ENCODE peak calls at places on chromosome 7, in ten cellular contexts. C is GM03348; S is ELR; A is NCI-H446; P is activated naive CD8-positive, alpha-beta T cell treated with anti-CD3 and anti-CD28 coated beads, Interleukin-2, amount 10 ng/mL, durations not matched to agents 7 days and 5 days; R is stimulated activated CD4-positive, alpha-beta T cell treated with anti-CD3 and anti-CD28 coated beads, TNF-alpha, amount 100 ng/mL, for 24 hours; V is vagina; J is GM12865; W is left ventricle myocardium inferior; U is amygdala. E is an unnamed sample.

GRCh38 chr7:143417734-143418378 is 9.2 kb upstream of the EPHA1 start:
- DNase-seq in C (no peak), S (peak; percentile 42), A (no peak), P (no peak), R (no peak), V (no peak), J (no peak), W (no peak), U (no peak), E (no peak)

GRCh38 chr7:131111081-131111576 is 216.5 kb upstream of the MKLN1 start:
- DNase-seq in C (peak; percentile 64), S (peak; percentile 84), A (no peak), P (no peak), R (no peak), V (no peak), J (peak; percentile 47), W (no peak), U (peak; percentile 46), E (no peak)

GRCh38 chr7:66640802-66641525 is 12.3 kb downstream of the KCTD7 start:
- DNase-seq in C (no peak), S (no peak), A (no peak), P (no peak), R (no peak), V (no peak), J (no peak), W (no peak), U (no peak), E (no peak)

GRCh38 chr7:22853138-22853537 is 30.5 kb upstream of the TOMM7 start:
- DNase-seq in C (no peak), S (no peak), A (no peak), P (no peak), R (no peak), V (no peak), J (no peak), W (no peak), U (no peak), E (no peak)

GRCh38 chr7:98191668-98192431 is 19.4 kb upstream of the BHLHA15 start:
- DNase-seq in C (no peak), S (no peak), A (no peak), P (no peak), R (no peak), V (no peak), J (no peak), W (no peak), U (no peak), E (no peak)

GRCh38 chr7:4904346-4904745 is 20.8 kb upstream of the RADIL start:
- DNase-seq in C (peak; percentile 0), S (no peak), A (no peak), P (no peak), R (no peak), V (no peak), J (no peak), W (no peak), U (no peak), E (no peak)

GRCh38 chr7:1523208-1523607 is 7.3 kb upstream of the MAFK start:
- DNase-seq in C (no peak), S (no peak), A (no peak), P (no peak), R (no peak), V (no peak), J (no peak), W (no peak), U (no peak), E (no peak)

GRCh38 chr7:96236198-96237039 is 85.5 kb downstream of the SLC25A13 start:
- DNase-seq in C (peak; percentile 23), S (peak; percentile 78), A (peak; percentile 69), P (no peak), R (no peak), V (peak; percentile 90), J (no peak), W (peak; percentile 47), U (no peak), E (no peak)

GRCh38 chr7:82443801-82444219 is 233 bp upstream of the CACNA2D1 start:
- DNase-seq in C (peak; percentile 94), S (peak; percentile 84), A (peak; percentile 77), P (peak; percentile 34), R (no peak), V (peak; percentile 89), J (peak; percentile 39), W (peak; percentile 88), U (peak; percentile 84), E (peak; percentile 41)

GRCh38 chr7:142134944-142135343 is 23.4 kb downstream of the MGAM2 start:
- DNase-seq in C (no peak), S (no peak), A (no peak), P (no peak), R (no peak), V (no peak), J (no peak), W (no peak), U (no peak), E (no peak)

GRCh38 chr7:2544541-2545188 is 10.7 kb downstream of the BRAT1 start:
- DNase-seq in C (no peak), S (no peak), A (no peak), P (no peak), R (no peak), V (no peak), J (no peak), W (no peak), U (no peak), E (no peak)

GRCh38 chr7:20340839-20341238 is 10.1 kb downstream of the ITGB8 start:
- DNase-seq in C (no peak), S (no peak), A (no peak), P (no peak), R (no peak), V (no peak), J (no peak), W (no peak), U (no peak), E (no peak)

GRCh38 chr7:127892488-127893314 is 138.5 kb downstream of the LRRC4 start:
- DNase-seq in C (no peak), S (no peak), A (peak; percentile 11), P (no peak), R (no peak), V (no peak), J (no peak), W (no peak), U (no peak), E (no peak)

GRCh38 chr7:83452256-83452655 is 196.7 kb downstream of the SEMA3E start:
- DNase-seq in C (no peak), S (no peak), A (no peak), P (no peak), R (no peak), V (no peak), J (no peak), W (no peak), U (no peak), E (no peak)